ENCODE peak calls at places on chromosomes 16 and 17, in six cellular contexts. M, E, G, P, R and F are unnamed samples.
A peak's percentile ranks its signal among the peaks of the same experiment; 100 is the strongest.

GRCh38 chr17:60327122-60327869 is 64.6 kb downstream of the USP32 start:
- DNase-seq in M (no peak), E (no peak), G (no peak), P (no peak), R (no peak), F (no peak)

GRCh38 chr16:559411-560207 is 585 bp upstream of the PRR35 start:
- DNase-seq in M (no peak), E (no peak), G (no peak), P (no peak), R (no peak), F (no peak)

GRCh38 chr17:10059684-10060211 is 138.7 kb downstream of the GAS7 start:
- DNase-seq in M (peak; percentile 40), E (peak; percentile 21), G (no peak), P (no peak), R (no peak), F (no peak)

GRCh38 chr17:7130626-7131467 is 16.2 kb upstream of the ASGR2 start:
- DNase-seq in M (no peak), E (no peak), G (no peak), P (no peak), R (no peak), F (no peak)

GRCh38 chr16:25700547-25700946 is 8.8 kb downstream of the HS3ST4 start:
- DNase-seq in M (no peak), E (no peak), G (no peak), P (no peak), R (no peak), F (no peak)

GRCh38 chr17:59761385-59762021 is 54.0 kb downstream of the VMP1 start:
- DNase-seq in M (peak; percentile 76), E (no peak), G (no peak), P (no peak), R (no peak), F (no peak)

GRCh38 chr17:75917443-75918111 is 12.9 kb upstream of the MRPL38 start:
- DNase-seq in M (no peak), E (no peak), G (no peak), P (no peak), R (no peak), F (no peak)

GRCh38 chr16:46862555-46863447 is 21.4 kb upstream of the GPT2 start:
- DNase-seq in M (no peak), E (no peak), G (no peak), P (no peak), R (peak; percentile 42), F (no peak)

GRCh38 chr17:65918450-65918849 is 273.5 kb downstream of the CEP112 start:
- DNase-seq in M (no peak), E (no peak), G (no peak), P (no peak), R (no peak), F (no peak)

GRCh38 chr16:11229432-11229831 is 26.6 kb downstream of the SOCS1 start:
- DNase-seq in M (no peak), E (no peak), G (no peak), P (no peak), R (no peak), F (no peak)

GRCh38 chr17:58329808-58330543 is 1.4 kb upstream of the TSPOAP1 start:
- DNase-seq in M (no peak), E (no peak), G (no peak), P (no peak), R (peak; percentile 82), F (no peak)

GRCh38 chr17:10557422-10557821 is 8.0 kb upstream of the MYH2 start:
- DNase-seq in M (no peak), E (no peak), G (no peak), P (no peak), R (no peak), F (no peak)

GRCh38 chr16:84286568-84287220 is 8.0 kb upstream of the WFDC1 start:
- DNase-seq in M (peak; percentile 86), E (no peak), G (no peak), P (no peak), R (no peak), F (no peak)

GRCh38 chr17:62821213-62822079 is 13.3 kb upstream of the MARCHF10 start:
- DNase-seq in M (no peak), E (no peak), G (no peak), P (no peak), R (no peak), F (no peak)

GRCh38 chr17:65022751-65023421 is 33.7 kb downstream of the GNA13 start:
- DNase-seq in M (peak; percentile 39), E (no peak), G (no peak), P (no peak), R (no peak), F (no peak)

GRCh38 chr16:68825427-68825826 is 17.9 kb upstream of the TANGO6 start:
- DNase-seq in M (no peak), E (no peak), G (no peak), P (no peak), R (no peak), F (no peak)

GRCh38 chr16:85717393-85718152 is 28.8 kb upstream of the GINS2 start:
- DNase-seq in M (peak; percentile 61), E (peak; percentile 42), G (peak; percentile 10), P (peak; percentile 58), R (peak; percentile 77), F (peak; percentile 39)

GRCh38 chr16:89217138-89217387 is 440 bp upstream of the ZNF778 start:
- DNase-seq in M (no peak), E (no peak), G (no peak), P (no peak), R (no peak), F (no peak)

GRCh38 chr17:38613525-38613980 is 7.8 kb upstream of the SRCIN1 start:
- DNase-seq in M (no peak), E (no peak), G (no peak), P (no peak), R (no peak), F (no peak)

GRCh38 chr17:74916851-74917199 is 6.2 kb downstream of the USH1G start:
- DNase-seq in M (no peak), E (no peak), G (no peak), P (no peak), R (no peak), F (no peak)

GRCh38 chr17:78766225-78766624 is 15.8 kb downstream of the CYTH1 start:
- DNase-seq in M (no peak), E (no peak), G (no peak), P (no peak), R (no peak), F (no peak)

GRCh38 chr17:49984283-49984682 is 10.7 kb downstream of the DLX3 start:
- DNase-seq in M (no peak), E (no peak), G (no peak), P (no peak), R (no peak), F (no peak)

GRCh38 chr17:64256913-64257807 is 5.9 kb downstream of the TEX2 start:
- DNase-seq in M (no peak), E (no peak), G (no peak), P (no peak), R (no peak), F (no peak)

GRCh38 chr16:14409563-14409962 is 220.5 kb downstream of the PARN start:
- DNase-seq in M (peak; percentile 92), E (no peak), G (no peak), P (no peak), R (peak; percentile 4), F (no peak)

GRCh38 chr16:83533193-83533592 is 274.6 kb upstream of the HSBP1 start:
- DNase-seq in M (no peak), E (no peak), G (no peak), P (no peak), R (peak; percentile 4), F (no peak)

GRCh38 chr17:67488161-67488560 is 111.1 kb downstream of the PITPNC1 start:
- DNase-seq in M (no peak), E (no peak), G (no peak), P (no peak), R (no peak), F (no peak)

GRCh38 chr17:39605492-39606433 is 2.0 kb downstream of the NEUROD2 start:
- DNase-seq in M (peak; percentile 9), E (no peak), G (no peak), P (no peak), R (no peak), F (no peak)

GRCh38 chr17:19771971-19772630 is 24.0 kb upstream of the ALDH3A1 start:
- DNase-seq in M (no peak), E (peak; percentile 36), G (no peak), P (no peak), R (no peak), F (peak; percentile 28)

GRCh38 chr17:50117202-50118040 is 12.5 kb downstream of the SAMD14 start:
- DNase-seq in M (peak; percentile 47), E (peak; percentile 43), G (peak; percentile 52), P (peak; percentile 31), R (peak; percentile 83), F (peak; percentile 69)

GRCh38 chr17:80584171-80584905 is 39.7 kb downstream of the RPTOR start:
- DNase-seq in M (no peak), E (no peak), G (no peak), P (no peak), R (no peak), F (no peak)

GRCh38 chr16:55044366-55044975 is 113.8 kb downstream of the IRX5 start:
- DNase-seq in M (no peak), E (no peak), G (no peak), P (no peak), R (no peak), F (no peak)